ENCODE peak calls at places on chromosomes 13 and 19, in five cellular contexts. A is heart right ventricle, L is NCI-H1105, G is amniotic stem cell, N is posterior cingulate gyrus. M is an unnamed sample.

GRCh38 chr13:93948523-93948922 is 531.0 kb downstream of the DCT start:
- DNase-seq in A (no peak), L (no peak), G (no peak), N (no peak), M (no peak)

GRCh38 chr13:113864303-113864890 is 521 bp upstream of the GAS6 start:
- DNase-seq in G (no peak), A (no peak), N (no peak), L (no peak), M (no peak)

GRCh38 chr19:49814010-49814409 is 918 bp upstream of the FUZ start:
- DNase-seq in L (no peak), G (no peak), A (no peak), N (no peak), M (no peak)

GRCh38 chr19:19627716-19628498 is at the start of gene LPAR2:
- DNase-seq in A (no peak), G (no peak), L (peak; percentile 83), N (no peak), M (no peak)

GRCh38 chr19:35935911-35936737 is at the start of gene LRFN3:
- DNase-seq in N (peak; percentile 98), A (peak; percentile 67), L (peak; percentile 74), G (peak; percentile 49), M (peak; percentile 88)

GRCh38 chr19:14512420-14512961 is 5.7 kb downstream of the DNAJB1 start:
- DNase-seq in G (no peak), L (no peak), N (no peak), A (no peak), M (no peak)

GRCh38 chr13:42101821-42102580 is 53.6 kb downstream of the DGKH start:
- DNase-seq in G (no peak), A (no peak), L (no peak), N (no peak), M (no peak)

GRCh38 chr19:47190167-47190727 is 40.8 kb downstream of the BBC3 start:
- DNase-seq in A (peak; percentile 32), L (no peak), G (no peak), N (peak; percentile 84), M (peak; percentile 41)

GRCh38 chr19:10538204-10538603 is 5.5 kb upstream of the ATG4D start:
- DNase-seq in A (no peak), G (no peak), L (no peak), N (no peak), M (no peak)

GRCh38 chr19:31894451-31894850 is 451.0 kb upstream of the ZNF507 start:
- DNase-seq in N (no peak), G (no peak), A (no peak), L (no peak), M (no peak)

GRCh38 chr13:36998624-36999041 is 507 bp downstream of the ALG5 start:
- DNase-seq in A (peak; percentile 14), L (peak; percentile 10), G (no peak), N (no peak), M (peak; percentile 26)

GRCh38 chr19:9667898-9668297 is 7.0 kb downstream of the ZNF562 start:
- DNase-seq in N (no peak), A (no peak), G (no peak), L (no peak), M (no peak)

GRCh38 chr19:47723573-47723923 is 10.3 kb downstream of the EHD2 start:
- DNase-seq in N (no peak), A (no peak), L (peak; percentile 31), G (peak; percentile 53), M (no peak)

GRCh38 chr13:20461860-20462532 is 63.7 kb downstream of the CRYL1 start:
- DNase-seq in A (peak; percentile 79), G (no peak), N (no peak), L (no peak), M (no peak)

GRCh38 chr19:14556662-14557188 is 15.1 kb downstream of the NDUFB7 start:
- DNase-seq in N (peak; percentile 96), A (peak; percentile 73), L (no peak), G (peak; percentile 60), M (peak; percentile 90)

GRCh38 chr13:77580748-77581147 is 45.2 kb downstream of the SCEL start:
- DNase-seq in L (no peak), A (no peak), N (no peak), G (no peak), M (peak; percentile 17)

GRCh38 chr13:97629601-97630272 is 195.8 kb downstream of the RAP2A start:
- DNase-seq in A (no peak), G (no peak), N (no peak), L (peak; percentile 56), M (peak; percentile 58)

GRCh38 chr13:67137044-67137735 is 92.9 kb downstream of the PCDH9 start:
- DNase-seq in L (no peak), A (no peak), G (no peak), N (no peak), M (no peak)

GRCh38 chr13:109704771-109705628 is 81.4 kb downstream of the IRS2 start:
- DNase-seq in A (peak; percentile 14), N (no peak), L (no peak), G (no peak), M (peak; percentile 38)

GRCh38 chr13:87680298-87680697 is 9.1 kb downstream of the SLITRK5 start:
- DNase-seq in N (no peak), L (peak; percentile 53), G (no peak), A (no peak), M (no peak)

GRCh38 chr19:1001538-1002166 is 1.4 kb downstream of the GRIN3B start:
- DNase-seq in N (peak; percentile 92), L (no peak), A (no peak), G (no peak), M (no peak)

GRCh38 chr13:72805663-72806341 is 23.9 kb downstream of the PIBF1 start:
- DNase-seq in N (no peak), L (no peak), A (no peak), G (no peak), M (no peak)

GRCh38 chr19:12796146-12797071 is 5.1 kb downstream of the JUNB start:
- DNase-seq in N (peak; percentile 95), A (peak; percentile 78), G (peak; percentile 42), L (peak; percentile 76), M (peak; percentile 87)

GRCh38 chr13:80339841-80340642 is 884 bp downstream of the SPRY2 start:
- DNase-seq in N (peak; percentile 87), A (peak; percentile 56), G (no peak), L (no peak), M (peak; percentile 57)

GRCh38 chr19:6239401-6239844 is 40.4 kb downstream of the MLLT1 start:
- DNase-seq in G (no peak), A (no peak), N (peak; percentile 76), L (no peak), M (no peak)

GRCh38 chr13:30796833-30797601 is 61.7 kb downstream of the ALOX5AP start:
- DNase-seq in G (no peak), A (no peak), L (peak; percentile 8), N (no peak), M (no peak)

GRCh38 chr13:47226516-47226915 is 329.7 kb upstream of the HTR2A start:
- DNase-seq in A (no peak), L (no peak), G (no peak), N (no peak), M (no peak)

GRCh38 chr13:60090579-60090978 is 73.1 kb downstream of the DIAPH3 start:
- DNase-seq in A (no peak), N (no peak), L (no peak), G (no peak), M (no peak)

GRCh38 chr13:95698047-95698749 is 21.3 kb downstream of the DNAJC3 start:
- DNase-seq in L (no peak), A (no peak), G (no peak), N (no peak), M (no peak)

GRCh38 chr19:16778796-16779411 is 50.3 kb upstream of the SIN3B start:
- DNase-seq in A (peak; percentile 20), G (peak; percentile 4), L (peak; percentile 12), N (no peak), M (peak; percentile 42)

GRCh38 chr19:43715776-43716175 is at the start of gene IRGC:
- DNase-seq in A (no peak), G (no peak), L (no peak), N (no peak), M (no peak)

GRCh38 chr13:84358601-84359000 is 476.3 kb upstream of the SLITRK1 start:
- DNase-seq in L (no peak), G (no peak), N (no peak), A (no peak), M (no peak)

GRCh38 chr13:26202365-26202972 is 19.6 kb downstream of the RNF6 start:
- DNase-seq in L (no peak), G (no peak), N (no peak), A (no peak), M (no peak)

GRCh38 chr19:46660008-46660517 is 919 bp downstream of the DACT3 start:
- DNase-seq in L (no peak), N (no peak), G (no peak), A (peak; percentile 39), M (peak; percentile 31)

GRCh38 chr13:73274147-73274546 is 215.3 kb downstream of the KLF5 start:
- DNase-seq in G (peak; percentile 9), L (no peak), A (no peak), N (no peak), M (no peak)

GRCh38 chr19:28940751-28941500 is 272.0 kb downstream of the UQCRFS1 start:
- DNase-seq in G (no peak), A (no peak), L (no peak), N (no peak), M (no peak)

M was measured in head of caudate nucleus.